ENCODE peak calls at places on chromosomes 1 and 21, in eight cellular contexts. U, E, H, I, D, R, N and B are unnamed samples.

GRCh38 chr1:219465247-219466093 is 147.4 kb downstream of the ZC3H11B start:
- DNase-seq in U (no peak), E (no peak), H (peak; percentile 60), I (no peak), D (peak; percentile 42), R (no peak), N (no peak), B (peak; percentile 74)

GRCh38 chr1:146010126-146010738 is 11.3 kb downstream of the HJV start:
- DNase-seq in U (no peak), E (no peak), H (no peak), I (no peak), D (no peak), R (no peak), N (no peak), B (no peak)

GRCh38 chr1:82401116-82401515 is 600.4 kb downstream of the ADGRL2 start:
- DNase-seq in U (no peak), E (no peak), H (no peak), I (no peak), D (no peak), R (no peak), N (no peak), B (no peak)

GRCh38 chr1:70442486-70442885 is 31.4 kb downstream of the CTH start:
- DNase-seq in U (no peak), E (no peak), H (no peak), I (no peak), D (no peak), R (no peak), N (no peak), B (no peak)

GRCh38 chr1:179351281-179351680 is 14.5 kb upstream of the AXDND1 start:
- DNase-seq in U (no peak), E (no peak), H (no peak), I (no peak), D (peak; percentile 4), R (no peak), N (no peak), B (no peak)

GRCh38 chr1:220974431-220974830 is 95.2 kb downstream of the HLX start:
- DNase-seq in U (no peak), E (no peak), H (no peak), I (no peak), D (no peak), R (no peak), N (no peak), B (no peak)

GRCh38 chr1:168360622-168361021 is 79.9 kb downstream of the TBX19 start:
- DNase-seq in U (no peak), E (no peak), H (no peak), I (no peak), D (peak; percentile 12), R (no peak), N (peak; percentile 39), B (no peak)

GRCh38 chr1:87274851-87275250 is 53.8 kb upstream of the LMO4 start:
- DNase-seq in U (no peak), E (no peak), H (no peak), I (no peak), D (no peak), R (no peak), N (no peak), B (no peak)

GRCh38 chr1:42259059-42259738 is 75.8 kb downstream of the FOXJ3 start:
- DNase-seq in U (no peak), E (no peak), H (peak; percentile 74), I (no peak), D (peak; percentile 82), R (no peak), N (peak; percentile 55), B (peak; percentile 16)

GRCh38 chr1:93705897-93706500 is 24.4 kb upstream of the BCAR3 start:
- DNase-seq in U (no peak), E (no peak), H (peak; percentile 22), I (no peak), D (peak; percentile 51), R (no peak), N (no peak), B (no peak)

GRCh38 chr1:230905733-230906132 is 37.4 kb upstream of the C1orf198 start:
- DNase-seq in U (no peak), E (no peak), H (peak; percentile 83), I (no peak), D (peak; percentile 80), R (no peak), N (peak; percentile 50), B (no peak)

GRCh38 chr1:2235300-2235998 is 7.3 kb downstream of the SKI start:
- DNase-seq in U (no peak), E (no peak), H (no peak), I (no peak), D (no peak), R (no peak), N (no peak), B (no peak)

GRCh38 chr21:34974162-34974981 is 74.7 kb downstream of the RUNX1 start:
- DNase-seq in U (peak; percentile 31), E (no peak), H (peak; percentile 71), I (no peak), D (no peak), R (no peak), N (no peak), B (peak; percentile 81)

GRCh38 chr1:3898994-3899775 is 887 bp downstream of the C1orf174 start:
- DNase-seq in U (no peak), E (no peak), H (no peak), I (no peak), D (no peak), R (no peak), N (peak; percentile 5), B (peak; percentile 8)

GRCh38 chr1:193614817-193615216 is 428.4 kb upstream of the B3GALT2 start:
- DNase-seq in U (no peak), E (peak; percentile 37), H (peak; percentile 79), I (no peak), D (peak; percentile 60), R (no peak), N (peak; percentile 22), B (no peak)

GRCh38 chr1:236623371-236624166 is 19.3 kb upstream of the HEATR1 start:
- DNase-seq in U (no peak), E (no peak), H (no peak), I (no peak), D (no peak), R (no peak), N (peak; percentile 29), B (no peak)

GRCh38 chr1:48853006-48853405 is 76.3 kb upstream of the BEND5 start:
- DNase-seq in U (no peak), E (no peak), H (peak; percentile 11), I (no peak), D (peak; percentile 89), R (no peak), N (peak; percentile 77), B (no peak)

GRCh38 chr1:59422921-59423575 is 126.2 kb downstream of the FGGY start:
- DNase-seq in U (no peak), E (no peak), H (no peak), I (no peak), D (no peak), R (no peak), N (peak; percentile 95), B (no peak)

DNA sequence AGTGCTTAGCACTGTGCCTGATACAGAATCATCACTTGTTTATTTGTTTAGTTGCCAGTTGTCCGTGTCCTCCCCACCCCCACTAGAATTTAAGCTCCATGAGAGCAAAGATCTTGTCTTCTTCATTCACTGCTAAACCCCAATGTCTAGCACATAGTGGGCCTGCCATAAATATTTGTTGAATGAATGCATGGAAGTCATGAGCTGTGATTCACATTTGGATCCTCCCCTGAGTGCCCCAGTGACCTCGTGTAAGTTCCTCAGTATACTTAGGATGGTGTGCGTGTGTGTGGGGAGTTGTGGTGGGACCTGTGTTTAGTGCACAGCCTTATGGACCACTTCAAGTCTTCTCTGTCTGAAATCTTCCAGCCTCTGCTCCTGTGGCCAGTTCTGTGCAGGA is 23.1 kb downstream of the IER5 start:
- DNase-seq in U (no peak), E (no peak), H (peak; percentile 61), I (no peak), D (peak; percentile 62), R (no peak), N (no peak), B (no peak)
- H3K4me3 ChIP-seq in U (no peak overlapping the region), E (no peak overlapping the region), H (no peak overlapping the region), I (no peak overlapping the region), D (no peak overlapping the region), R (no peak overlapping the region), N (no peak overlapping the region), B (no peak overlapping the region)

DNA sequence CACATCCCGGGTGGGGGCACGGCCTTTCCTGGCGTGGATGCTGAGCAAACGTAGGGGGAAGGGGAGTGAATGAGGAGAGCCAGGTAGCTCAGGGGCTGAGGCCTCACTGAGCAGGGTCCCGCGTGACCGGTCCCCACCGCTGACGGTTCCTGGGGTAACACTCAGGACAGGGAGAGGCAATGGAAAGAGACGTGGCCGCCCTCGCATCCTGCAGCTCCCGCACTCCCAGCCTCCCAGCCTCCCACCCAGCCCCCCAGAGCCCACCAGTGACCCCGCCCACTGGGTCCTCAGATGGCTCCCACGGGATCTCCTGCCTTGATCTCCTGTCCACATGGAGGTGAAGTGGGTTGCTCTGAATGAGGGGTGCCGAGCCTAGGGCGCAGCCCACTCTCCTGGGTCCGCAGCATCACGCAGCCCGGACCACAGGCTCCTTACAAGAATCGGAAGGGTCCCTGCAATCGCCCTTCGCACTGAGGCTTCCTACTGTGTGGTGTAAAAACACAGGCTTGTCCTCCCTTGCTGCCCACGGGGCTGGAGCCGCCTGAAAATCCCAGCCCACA is 2.4 kb downstream of the TSPEAR start:
- DNase-seq in U (no peak), E (no peak), H (no peak), I (no peak), D (no peak), R (no peak), N (no peak), B (no peak)
- H3K4me3 ChIP-seq in U (peak overlapping the region; percentile 50), E (no peak overlapping the region), H (no peak overlapping the region), I (no peak overlapping the region), D (no peak overlapping the region), R (no peak overlapping the region), N (no peak overlapping the region), B (no peak overlapping the region)

GRCh38 chr1:156421939-156422601 is 53.1 kb downstream of the RHBG start:
- DNase-seq in U (no peak), E (no peak), H (no peak), I (no peak), D (no peak), R (no peak), N (no peak), B (no peak)
- H3K4me3 ChIP-seq in U (peak overlapping the region; percentile 56), E (peak overlapping the region; percentile 69), H (no peak overlapping the region), I (peak overlapping the region; percentile 49), D (no peak overlapping the region), R (peak overlapping the region; percentile 31), N (no peak overlapping the region), B (peak overlapping the region; percentile 69)

GRCh38 chr1:40663324-40664166 is 1.9 kb downstream of the RIMS3 start:
- DNase-seq in U (no peak), E (no peak), H (no peak), I (no peak), D (no peak), R (no peak), N (no peak), B (no peak)

GRCh38 chr1:40665335-40666171 is at the start of gene RIMS3:
- DNase-seq in U (peak; percentile 81), E (peak; percentile 42), H (peak; percentile 8), I (peak; percentile 93), D (peak; percentile 20), R (peak; percentile 98), N (peak; percentile 46), B (no peak)

GRCh38 chr1:40664791-40665190 is 691 bp downstream of the RIMS3 start:
- DNase-seq in U (no peak), E (no peak), H (no peak), I (no peak), D (no peak), R (no peak), N (no peak), B (no peak)

GRCh38 chr1:40662864-40663263 is 2.6 kb downstream of the RIMS3 start:
- DNase-seq in U (no peak), E (no peak), H (peak; percentile 5), I (no peak), D (peak; percentile 42), R (no peak), N (no peak), B (no peak)

GRCh38 chr1:40664167-40664537 is 1.3 kb downstream of the RIMS3 start:
- DNase-seq in U (no peak), E (no peak), H (no peak), I (no peak), D (no peak), R (no peak), N (no peak), B (no peak)
- H3K4me3 ChIP-seq in U (no peak overlapping the region), E (no peak overlapping the region), H (no peak overlapping the region), I (no peak overlapping the region), D (no peak overlapping the region), R (no peak overlapping the region), N (no peak overlapping the region), B (no peak overlapping the region)